ENCODE peak calls at places on chromosome 9, in nine cellular contexts. O is CD8-positive, alpha-beta T cell; B is ovary; K is SJSA1; T is AG04450; S is psoas muscle; P is right cardiac atrium; W is Peyer's patch; I is colonic mucosa. Q is an unnamed sample.
A peak's percentile ranks its signal among the peaks of the same experiment; 100 is the strongest.

GRCh38 chr9:3455712-3456111 is 70.1 kb downstream of the RFX3 start:
- DNase-seq in I (no peak), B (no peak), T (no peak), K (no peak), S (no peak), P (no peak), O (no peak), W (no peak), Q (no peak)

GRCh38 chr9:126407125-126407870 is 80.7 kb downstream of the MVB12B start:
- DNase-seq in S (no peak), K (no peak), T (no peak), P (no peak), W (no peak), O (no peak), I (no peak), B (no peak), Q (no peak)

GRCh38 chr9:114300846-114301797 is 21.8 kb upstream of the ORM1 start:
- DNase-seq in S (no peak), K (no peak), P (peak; percentile 4), W (no peak), T (no peak), I (peak; percentile 6), B (no peak), O (no peak), Q (peak; percentile 4)

GRCh38 chr9:33458444-33458843 is 11.1 kb upstream of the AQP3 start:
- DNase-seq in I (no peak), T (no peak), B (no peak), P (no peak), K (no peak), S (no peak), O (peak; percentile 74), W (no peak), Q (no peak)

GRCh38 chr9:28774433-28775029 is 1201.2 kb upstream of the C9orf72 start:
- DNase-seq in I (no peak), O (no peak), T (no peak), B (no peak), P (no peak), W (no peak), K (no peak), S (no peak), Q (no peak)

GRCh38 chr9:27473135-27473534 is 51.0 kb upstream of the IFNK start:
- DNase-seq in I (no peak), P (peak; percentile 53), W (no peak), B (no peak), T (no peak), S (peak; percentile 65), O (no peak), K (no peak), Q (peak; percentile 44)

GRCh38 chr9:110742741-110743371 is 74.3 kb downstream of the MUSK start:
- DNase-seq in K (peak; percentile 65), I (no peak), P (no peak), B (no peak), O (no peak), W (no peak), S (no peak), T (peak; percentile 59), Q (no peak)

GRCh38 chr9:14345586-14346237 is 31.8 kb upstream of the NFIB start:
- DNase-seq in B (no peak), K (no peak), O (no peak), S (peak; percentile 31), I (no peak), W (no peak), P (peak; percentile 38), T (no peak), Q (no peak)

GRCh38 chr9:114450181-114450580 is 55.1 kb downstream of the WHRN start:
- DNase-seq in K (no peak), S (no peak), B (no peak), O (no peak), T (no peak), P (no peak), I (no peak), W (no peak), Q (no peak)

GRCh38 chr9:123893831-123894460 is 36.0 kb downstream of the DENND1A start:
- DNase-seq in W (no peak), O (no peak), B (no peak), I (no peak), K (peak; percentile 48), S (no peak), P (no peak), T (peak; percentile 2), Q (no peak)

GRCh38 chr9:38227656-38228055 is 158.6 kb upstream of the SHB start:
- DNase-seq in S (no peak), W (no peak), K (no peak), P (no peak), B (no peak), O (no peak), I (no peak), T (no peak), Q (no peak)
- H3K27ac ChIP-seq in S (no peak overlapping the region), W (no peak overlapping the region), K (peak overlapping the region; percentile 82), P (no peak overlapping the region), B (no peak overlapping the region), O (peak overlapping the region; percentile 26), I (no peak overlapping the region), T (peak overlapping the region; percentile 70), Q (no peak overlapping the region)

GRCh38 chr9:95140821-95141220 is 176.7 kb downstream of the FANCC start:
- DNase-seq in P (no peak), S (no peak), T (no peak), B (no peak), I (no peak), W (no peak), O (no peak), K (no peak), Q (no peak)

GRCh38 chr9:95148121-95148520 is 169.4 kb downstream of the FANCC start:
- DNase-seq in P (no peak), W (no peak), O (no peak), B (no peak), S (no peak), K (no peak), I (no peak), T (no peak), Q (no peak)

GRCh38 chr9:95147452-95147851 is 170.1 kb downstream of the FANCC start:
- DNase-seq in B (no peak), T (no peak), W (no peak), S (no peak), O (no peak), I (no peak), K (peak; percentile 33), P (no peak), Q (no peak)

GRCh38 chr9:95142728-95143127 is 174.8 kb downstream of the FANCC start:
- DNase-seq in S (no peak), B (no peak), T (no peak), I (no peak), K (no peak), O (no peak), P (no peak), W (no peak), Q (no peak)

DNA sequence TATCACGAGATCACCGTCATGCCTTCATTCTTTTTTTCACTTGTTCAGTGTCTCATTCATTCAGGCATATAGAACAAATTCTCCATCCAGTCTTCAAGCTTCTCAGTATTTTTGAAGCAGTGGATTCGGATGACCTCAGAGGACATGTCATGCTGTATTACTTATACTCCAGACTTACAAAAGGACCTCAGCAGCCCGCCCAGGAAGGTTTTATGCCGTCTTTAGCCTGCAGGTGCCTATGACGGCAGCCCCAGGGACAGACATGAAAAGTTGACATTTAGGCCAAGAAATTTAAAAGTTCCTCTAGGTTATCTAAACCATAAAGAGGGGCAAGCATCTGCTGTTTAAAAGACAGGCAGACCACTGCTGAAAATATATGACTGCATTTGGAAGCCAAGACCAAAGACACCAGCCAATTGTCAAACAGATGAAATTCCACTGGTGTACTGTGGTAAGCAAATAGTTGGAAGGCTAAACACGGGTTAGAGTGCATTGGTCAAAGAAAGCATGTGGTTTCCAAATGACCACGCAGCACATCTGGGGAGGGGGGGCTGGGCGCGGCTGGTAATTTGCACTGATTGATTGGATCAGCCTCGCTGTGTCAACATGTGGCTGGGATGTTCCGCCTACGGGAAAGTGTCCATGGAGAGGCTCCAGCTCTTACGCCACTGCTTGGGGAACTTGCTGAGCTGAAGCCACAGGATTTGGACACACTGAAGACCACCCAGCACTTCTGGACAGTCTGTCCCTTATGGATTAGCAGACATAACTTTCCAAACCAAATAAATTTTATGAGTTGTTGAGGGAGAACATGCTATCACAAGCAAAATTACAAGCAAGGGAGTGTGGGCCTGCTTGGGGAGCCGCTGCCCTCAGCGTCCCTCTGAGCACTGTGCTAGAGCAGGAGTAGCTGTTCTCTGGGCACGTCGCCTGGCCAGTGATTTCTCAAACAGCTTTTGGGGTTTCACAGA is 173.6 kb downstream of the FANCC start:
- DNase-seq in S (peak; percentile 91), B (peak; percentile 73), P (peak; percentile 89), K (peak; percentile 27), I (peak; percentile 79), W (peak; percentile 67), T (peak; percentile 60), O (no peak), Q (peak; percentile 77)
- H3K4me3 ChIP-seq in S (no peak overlapping the region), B (no peak overlapping the region), P (no peak overlapping the region), K (no peak overlapping the region), I (no peak overlapping the region), W (no peak overlapping the region), T (no peak overlapping the region), O (no peak overlapping the region), Q (no peak overlapping the region)

GRCh38 chr9:77763566-77763965 is 115.4 kb upstream of the GNA14 start:
- DNase-seq in W (no peak), O (no peak), K (no peak), S (no peak), B (no peak), T (no peak), P (no peak), I (no peak), Q (no peak)

GRCh38 chr9:77765781-77766259 is 117.7 kb upstream of the GNA14 start:
- DNase-seq in T (no peak), B (no peak), K (no peak), P (no peak), S (no peak), W (no peak), I (no peak), O (no peak), Q (no peak)

GRCh38 chr9:77769246-77769645 is 121.1 kb upstream of the GNA14 start:
- DNase-seq in B (no peak), S (no peak), I (no peak), O (no peak), K (no peak), W (no peak), T (no peak), P (no peak), Q (no peak)

GRCh38 chr9:77764894-77765780 is 117.0 kb upstream of the GNA14 start:
- DNase-seq in B (no peak), P (no peak), K (peak; percentile 14), S (no peak), T (peak; percentile 50), O (no peak), I (no peak), W (no peak), Q (no peak)

DNA sequence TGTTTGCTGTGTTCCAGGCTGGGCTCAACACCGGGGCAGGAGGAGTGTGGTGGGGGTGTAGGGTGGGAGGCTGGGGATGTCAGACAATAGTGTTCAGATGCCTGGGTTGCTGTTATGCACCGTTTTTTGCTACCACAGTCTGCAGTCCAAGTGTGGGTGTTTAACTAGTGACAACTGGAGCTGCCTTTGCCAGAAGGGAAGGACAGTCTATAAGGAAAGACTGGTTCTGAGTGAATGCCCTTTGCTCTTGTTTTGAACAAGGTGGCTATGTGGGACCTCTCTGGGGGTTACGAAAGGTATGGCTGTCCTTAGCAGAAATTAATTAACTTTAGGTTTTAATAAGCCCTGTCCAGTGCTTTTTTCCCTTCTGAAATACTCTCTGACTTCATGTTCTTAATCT is 118.5 kb upstream of the GNA14 start:
- DNase-seq in I (peak; percentile 30), B (no peak), O (no peak), P (no peak), S (no peak), W (no peak), T (no peak), K (no peak), Q (no peak)
- H3K27ac ChIP-seq in I (no peak overlapping the region), B (no peak overlapping the region), O (no peak overlapping the region), P (no peak overlapping the region), S (no peak overlapping the region), W (no peak overlapping the region), T (no peak overlapping the region), K (no peak overlapping the region), Q (no peak overlapping the region)

GRCh38 chr9:92973700-92974099 is 26.4 kb downstream of the FGD3 start:
- DNase-seq in P (no peak), T (no peak), S (no peak), I (no peak), W (no peak), O (peak; percentile 48), K (no peak), B (no peak), Q (no peak)
- H3K4me3 ChIP-seq in P (no peak overlapping the region), T (no peak overlapping the region), S (no peak overlapping the region), I (no peak overlapping the region), W (no peak overlapping the region), O (peak overlapping the region; percentile 44), K (no peak overlapping the region), B (no peak overlapping the region), Q (no peak overlapping the region)